ENCODE peak calls at places on chromosomes 2 and 18, in eight cellular contexts. Y is right cardiac atrium, H is transverse colon, O is mesendoderm, G is heart left ventricle, U is Karpas-422, P is endodermal cell, V is stomach. R is an unnamed sample. For H3K4me1, the result is how much of the 10 kb centered on the place peaks cover.

GRCh38 chr2:106107509-106108131 is 86.5 kb downstream of the UXS1 start:
- DNase-seq in V (no peak), G (no peak), Y (no peak), H (no peak), U (no peak), O (no peak), P (no peak), R (peak)

GRCh38 chr18:33804258-33804657 is 226.2 kb downstream of the ASXL3 start:
- DNase-seq in U (peak), G (no peak), O (no peak), Y (no peak), V (peak), P (no peak), H (no peak), R (no peak)

GRCh38 chr18:78986018-78986481 is 6.4 kb downstream of the SALL3 start:
- DNase-seq in H (no peak), P (peak), O (peak), Y (no peak), U (no peak), G (no peak), V (no peak), R (no peak)

GRCh38 chr2:191039616-191040015 is 25.6 kb upstream of the STAT1 start:
- DNase-seq in H (no peak), V (no peak), P (no peak), O (peak), G (no peak), Y (no peak), U (no peak), R (no peak)

GRCh38 chr2:207167129-207167923 is 1.6 kb upstream of the KLF7 start:
- DNase-seq in G (no peak), V (no peak), U (no peak), H (peak), P (no peak), O (no peak), Y (no peak), R (no peak)

GRCh38 chr2:148978026-148978685 is 60.3 kb upstream of the LYPD6B start:
- DNase-seq in P (peak), Y (no peak), H (no peak), O (peak), U (peak), V (no peak), G (no peak), R (no peak)

GRCh38 chr18:48084041-48084757 is 153.7 kb upstream of the SMAD2 start:
- DNase-seq in O (no peak), V (no peak), G (no peak), H (no peak), U (no peak), P (no peak), Y (no peak), R (no peak)

GRCh38 chr2:190200603-190201002 is 119.0 kb downstream of the HIBCH start:
- DNase-seq in V (no peak), G (no peak), H (no peak), Y (no peak), P (no peak), U (no peak), O (no peak), R (no peak)

GRCh38 chr18:79857082-79857661 is 59.4 kb downstream of the KCNG2 start:
- DNase-seq in V (no peak), Y (no peak), O (peak), U (no peak), G (no peak), P (peak), H (no peak), R (peak)

GRCh38 chr18:74541703-74542555 is 7.6 kb downstream of the CNDP1 start:
- DNase-seq in H (peak), P (peak), O (no peak), U (no peak), Y (no peak), G (no peak), V (peak), R (no peak)

GRCh38 chr2:10009811-10010781 is 33.3 kb upstream of the KLF11 start:
- DNase-seq in P (no peak), V (peak), H (peak), G (peak), Y (peak), U (no peak), O (no peak), R (peak)

GRCh38 chr18:9796933-9797549 is 88.7 kb upstream of the TXNDC2 start:
- DNase-seq in G (no peak), U (no peak), V (no peak), Y (peak), O (no peak), P (no peak), H (no peak), R (no peak)

GRCh38 chr2:191631754-191632153 is 46.2 kb upstream of the NABP1 start:
- DNase-seq in V (no peak), P (no peak), H (peak), O (no peak), Y (peak), G (no peak), U (no peak), R (no peak)

GRCh38 chr2:237505188-237505939 is 18.3 kb downstream of the MLPH start:
- DNase-seq in G (no peak), Y (no peak), U (no peak), O (no peak), V (no peak), H (no peak), P (no peak), R (no peak)

GRCh38 chr2:237497820-237498128 is 10.7 kb downstream of the MLPH start:
- DNase-seq in P (no peak), U (no peak), H (no peak), Y (no peak), O (no peak), G (no peak), V (no peak), R (no peak)

GRCh38 chr2:237498341-237498740 is 11.3 kb downstream of the MLPH start:
- DNase-seq in V (no peak), P (no peak), G (no peak), O (no peak), H (no peak), Y (no peak), U (no peak), R (no peak)

GRCh38 chr2:237500681-237501424 is 13.8 kb downstream of the MLPH start:
- DNase-seq in U (no peak), G (no peak), V (no peak), Y (no peak), H (no peak), P (no peak), O (peak), R (peak)

DNA sequence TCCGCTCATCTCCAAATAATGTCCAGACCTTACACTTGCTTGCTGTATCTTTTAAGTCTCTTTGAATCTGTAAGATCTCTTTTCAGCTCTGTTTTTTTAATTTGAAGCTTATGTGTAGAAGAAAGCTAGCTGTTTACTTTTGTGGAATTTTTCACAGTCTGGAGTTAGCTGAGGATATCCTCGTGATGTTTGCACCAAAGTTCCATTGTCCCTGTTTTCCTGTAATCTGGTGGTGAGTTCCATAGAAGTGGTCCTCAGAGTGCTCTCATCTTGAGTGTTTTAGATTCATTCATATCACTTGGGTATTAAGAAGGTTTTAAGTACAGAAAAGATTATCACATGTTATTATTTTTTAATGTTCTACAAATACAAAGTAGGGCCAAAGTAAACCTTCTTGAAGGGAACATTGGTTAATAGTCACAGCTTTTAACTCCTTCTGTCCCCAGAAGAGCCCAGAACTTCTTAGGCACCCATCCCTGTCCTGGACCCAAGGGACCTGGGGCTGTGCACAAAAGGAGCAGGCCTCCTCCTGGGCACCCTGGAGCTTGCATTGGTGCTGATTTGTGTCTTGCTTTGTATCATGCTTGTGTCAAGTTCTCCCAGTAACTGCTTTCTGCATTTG is 15.0 kb downstream of the MLPH start:
- DNase-seq in H (no peak), G (no peak), U (no peak), O (no peak), V (no peak), P (no peak), Y (no peak), R (peak)
- H3K4me3 ChIP-seq in H (no peak), G (no peak), U (no peak), O (no peak), V (no peak), P (no peak), Y (no peak), R (no peak)

DNA sequence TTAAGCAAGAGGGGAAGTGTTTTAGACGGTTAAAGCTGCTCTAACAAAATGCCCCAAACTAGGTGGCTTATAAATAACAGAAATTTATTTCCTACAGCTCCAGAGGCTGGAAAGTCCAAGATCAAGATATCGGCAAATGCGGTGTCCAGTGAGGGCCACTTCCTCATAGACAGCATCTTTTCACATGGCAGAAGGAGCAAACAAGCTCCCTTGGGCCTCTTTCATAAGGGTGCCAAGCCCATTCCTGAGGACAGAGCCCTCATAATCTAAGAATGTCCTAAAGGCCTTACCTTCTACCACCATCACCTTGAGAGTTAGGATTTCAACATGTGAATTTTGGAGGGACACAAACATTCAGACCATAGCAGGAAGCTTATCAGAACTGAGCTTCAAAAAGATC is 57.3 kb upstream of the PPP1CB start:
- DNase-seq in G (no peak), P (no peak), H (no peak), O (no peak), V (no peak), U (no peak), Y (no peak), R (no peak)
- H3K27ac ChIP-seq in G (no peak), P (no peak), H (peak), O (no peak), V (no peak), U (no peak), Y (no peak), R (no peak)

GRCh38 chr2:133322909-133323308 is 245.4 kb downstream of the NCKAP5 start:
- DNase-seq in G (no peak), U (no peak), H (no peak), P (no peak), O (no peak), V (no peak), Y (no peak), R (no peak)

GRCh38 chr2:133326651-133327397 is 241.4 kb downstream of the NCKAP5 start:
- DNase-seq in Y (no peak), V (no peak), O (peak), P (no peak), U (no peak), G (no peak), H (no peak), R (peak)

DNA sequence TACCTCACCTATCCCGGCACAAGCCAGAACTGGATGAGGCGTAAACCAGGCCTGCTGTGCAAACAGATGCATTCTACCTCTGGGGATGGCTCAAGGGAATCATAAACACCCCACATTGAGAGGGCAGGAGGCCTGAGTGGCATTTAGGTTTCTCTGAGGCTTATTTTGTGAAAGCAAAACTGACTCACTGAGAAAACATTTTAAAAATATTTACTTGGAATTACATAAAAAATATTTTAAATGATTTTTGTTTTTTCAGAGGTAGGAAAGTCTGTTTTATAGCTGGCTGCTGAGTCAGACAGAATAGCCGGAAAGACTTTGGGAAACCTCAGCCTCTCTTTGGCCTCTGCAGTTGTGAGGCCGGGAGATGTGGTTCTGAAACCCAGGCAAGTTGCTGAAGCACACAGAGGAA is 244.1 kb downstream of the NCKAP5 start:
- DNase-seq in H (no peak), V (no peak), U (no peak), Y (no peak), G (no peak), P (no peak), O (no peak), R (peak)
- H3K4me1 ChIP-seq in H (under half), V (under half), U (under half), Y (under half), G (under half), P (under half), O (under half), R (under half)

GRCh38 chr18:43380098-43380672 is 102.9 kb upstream of the SYT4 start:
- DNase-seq in P (no peak), Y (no peak), H (no peak), O (no peak), V (no peak), U (no peak), G (no peak), R (no peak)

GRCh38 chr18:43383031-43383430 is 105.7 kb upstream of the SYT4 start:
- DNase-seq in P (no peak), G (no peak), U (no peak), Y (no peak), O (no peak), V (no peak), H (no peak), R (no peak)
- H3K4me3 ChIP-seq in P (no peak), G (no peak), U (no peak), Y (no peak), O (no peak), V (no peak), H (no peak), R (no peak)

R was measured in SJSA1.